ENCODE peak calls at places on chromosomes 12 and 14, in six cellular contexts. Y, U, S, X, W and K are unnamed samples.
A peak's percentile ranks its signal among the peaks of the same experiment; 100 is the strongest.

GRCh38 chr12:117188961-117189724 is 1.1 kb downstream of the FBXO21 start:
- DNase-seq in U (no peak), W (no peak), S (peak; percentile 49), Y (no peak), X (peak; percentile 50), K (no peak)

GRCh38 chr12:123363743-123364531 is 710 bp downstream of the SBNO1 start:
- DNase-seq in U (peak; percentile 60), X (peak; percentile 47), W (peak; percentile 27), Y (peak; percentile 44), S (peak; percentile 39), K (no peak)

GRCh38 chr12:5123921-5124320 is 80.2 kb downstream of the KCNA5 start:
- DNase-seq in W (no peak), Y (no peak), U (no peak), X (no peak), S (no peak), K (no peak)

GRCh38 chr14:35385042-35385839 is 19.3 kb downstream of the NFKBIA start:
- DNase-seq in X (peak; percentile 88), W (peak; percentile 63), Y (peak; percentile 84), U (peak; percentile 73), S (peak; percentile 85), K (peak; percentile 96)

GRCh38 chr14:50947446-50947845 is 3.2 kb upstream of the PYGL start:
- DNase-seq in W (no peak), U (no peak), Y (no peak), X (no peak), S (no peak), K (no peak)

GRCh38 chr14:54633076-54633475 is 66.1 kb downstream of the SAMD4A start:
- DNase-seq in U (no peak), S (no peak), W (no peak), X (no peak), Y (no peak), K (no peak)

GRCh38 chr12:104280703-104281458 is 22.7 kb upstream of the EID3 start:
- DNase-seq in U (no peak), X (no peak), W (no peak), S (no peak), Y (peak; percentile 45), K (no peak)

GRCh38 chr14:61184117-61184516 is 97.0 kb downstream of the TMEM30B start:
- DNase-seq in W (no peak), U (no peak), Y (no peak), S (no peak), X (no peak), K (no peak)

GRCh38 chr12:40632171-40632570 is 60.1 kb upstream of the CNTN1 start:
- DNase-seq in X (no peak), W (no peak), Y (no peak), S (no peak), U (no peak), K (no peak)

GRCh38 chr14:101236496-101237240 is 324.6 kb upstream of the DIO3 start:
- DNase-seq in Y (no peak), W (no peak), U (no peak), X (no peak), S (no peak), K (no peak)

GRCh38 chr12:124304314-124304790 is 9.5 kb downstream of the RFLNA start:
- DNase-seq in X (no peak), U (peak; percentile 37), S (no peak), W (no peak), Y (no peak), K (no peak)

GRCh38 chr12:106243620-106244019 is 4.2 kb downstream of the CKAP4 start:
- DNase-seq in W (no peak), S (no peak), U (no peak), X (no peak), Y (no peak), K (no peak)

GRCh38 chr14:83556746-83557460 is 1973.0 kb upstream of the FLRT2 start:
- DNase-seq in Y (no peak), S (no peak), W (no peak), X (no peak), U (no peak), K (no peak)

GRCh38 chr12:105507311-105508035 is 177.0 kb downstream of the C12orf75 start:
- DNase-seq in X (no peak), Y (no peak), W (no peak), S (no peak), U (no peak), K (peak; percentile 17)

GRCh38 chr12:28108599-28108998 is 81.7 kb upstream of the CCDC91 start:
- DNase-seq in Y (peak; percentile 40), X (no peak), W (no peak), S (no peak), U (no peak), K (no peak)

GRCh38 chr12:113135178-113136127 is at the start of gene RASAL1:
- DNase-seq in Y (peak; percentile 76), W (peak; percentile 79), X (no peak), U (peak; percentile 80), S (peak; percentile 85), K (no peak)

GRCh38 chr14:60183724-60184596 is 18.8 kb upstream of the DHRS7 start:
- DNase-seq in X (no peak), S (no peak), Y (peak; percentile 57), W (no peak), U (no peak), K (no peak)

GRCh38 chr12:121404734-121405133 is 4.8 kb downstream of the RNF34 start:
- DNase-seq in X (no peak), W (peak; percentile 48), Y (peak; percentile 47), U (no peak), S (peak; percentile 28), K (no peak)

GRCh38 chr12:1531160-1531653 is 63.2 kb downstream of the FBXL14 start:
- DNase-seq in Y (peak; percentile 21), S (no peak), X (peak; percentile 37), W (no peak), U (no peak), K (no peak)

GRCh38 chr12:57621497-57622292 is 10.5 kb downstream of the ARHGEF25 start:
- DNase-seq in X (peak; percentile 75), Y (peak; percentile 75), U (peak; percentile 75), S (peak; percentile 73), W (peak; percentile 62), K (no peak)

GRCh38 chr14:93727039-93727740 is 61.1 kb downstream of the PRIMA1 start:
- DNase-seq in Y (no peak), W (no peak), X (no peak), U (no peak), S (no peak), K (no peak)

GRCh38 chr12:42590324-42590934 is 883 bp upstream of the PRICKLE1 start:
- DNase-seq in Y (no peak), S (peak; percentile 44), U (peak; percentile 51), W (no peak), X (peak; percentile 28), K (peak; percentile 92)

GRCh38 chr12:39125580-39125979 is 220.2 kb upstream of the CPNE8 start:
- DNase-seq in Y (no peak), X (no peak), U (no peak), W (no peak), S (no peak), K (no peak)

GRCh38 chr12:93243689-93244513 is 133.8 kb upstream of the NUDT4 start:
- DNase-seq in U (no peak), W (no peak), S (no peak), Y (peak; percentile 60), X (no peak), K (no peak)

GRCh38 chr12:34033628-34034296 is 11.5 kb downstream of the ALG10 start:
- DNase-seq in W (no peak), X (no peak), S (no peak), Y (peak; percentile 53), U (no peak), K (no peak)

GRCh38 chr12:90622431-90622830 is 332.5 kb downstream of the CCER1 start:
- DNase-seq in Y (no peak), X (no peak), W (no peak), S (no peak), U (no peak), K (no peak)

DNA sequence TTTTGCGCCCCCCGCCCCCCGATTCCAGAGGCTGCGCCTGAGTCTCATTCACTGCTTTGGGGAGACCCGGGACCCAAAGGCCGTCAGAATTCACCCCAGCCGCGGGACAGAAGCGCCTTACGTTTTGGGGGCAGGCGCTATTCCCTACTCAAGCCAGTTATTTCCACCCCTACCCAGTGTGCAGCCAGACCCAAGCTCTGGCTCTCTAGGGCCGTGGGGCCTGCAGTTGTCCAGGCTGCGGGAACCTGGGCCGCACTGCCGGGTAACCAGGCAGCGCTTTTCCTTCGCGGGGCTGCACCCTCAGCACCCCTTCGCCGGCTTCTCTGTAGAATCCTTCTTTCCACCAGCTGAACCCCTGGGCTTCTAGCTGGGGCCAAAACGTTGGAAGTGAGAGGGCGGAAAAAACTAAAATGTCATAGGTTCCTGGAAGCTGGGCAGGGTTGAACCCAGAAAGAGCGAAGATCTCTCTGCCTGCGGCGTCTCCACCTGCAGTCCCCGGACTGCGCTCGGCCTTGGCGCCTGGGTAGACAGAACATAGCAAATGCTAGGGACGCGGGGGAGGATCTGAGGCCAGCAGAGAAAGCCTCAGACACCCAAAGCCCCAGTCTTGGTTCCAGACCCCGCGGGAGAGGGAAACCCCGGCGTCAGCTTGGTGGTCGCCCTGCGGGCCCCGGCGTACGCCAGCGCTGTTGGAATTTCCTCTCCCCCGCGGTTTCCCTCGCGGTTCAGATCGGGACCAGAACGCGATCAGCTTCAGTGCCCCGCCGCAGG is 18.4 kb downstream of the TBX3 start:
- DNase-seq in W (no peak), Y (no peak), S (peak; percentile 48), X (no peak), U (no peak), K (no peak)
- TF ChIP-seq POLR2A in W (no peak), Y (no peak), S (no peak), X (no peak), U (no peak), K (no peak)

DNA sequence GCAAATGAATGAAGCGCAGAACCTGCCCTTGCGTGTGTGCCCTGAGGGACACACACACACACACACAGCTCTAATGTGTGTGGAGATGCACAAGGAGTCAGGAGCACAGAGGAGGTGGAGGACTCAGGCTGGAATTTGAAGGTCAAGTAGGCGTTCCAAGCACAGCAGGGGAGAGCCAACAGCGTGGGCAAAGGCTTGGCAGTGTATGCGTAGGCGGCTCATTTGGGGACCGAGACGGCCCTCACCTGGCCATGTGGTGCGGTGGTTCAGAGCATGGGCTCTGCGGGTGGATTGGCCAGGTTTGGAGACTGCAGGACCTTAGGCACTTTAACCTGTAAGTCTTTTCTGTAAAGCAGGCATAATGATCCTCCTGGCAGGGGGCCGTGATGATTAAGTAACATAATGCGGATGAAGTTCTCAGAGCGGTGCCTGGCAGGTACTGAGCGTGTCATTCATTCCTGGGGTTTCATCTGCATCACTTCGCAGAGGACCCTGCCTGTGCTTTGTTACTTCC is 69.5 kb upstream of the SLC24A4 start:
- DNase-seq in S (peak; percentile 50), W (no peak), U (no peak), X (no peak), Y (no peak), K (no peak)
- H3K4me1 ChIP-seq in S (no peaks in the 10 kb centered on the region), W (peaks cover 9% of the 10 kb centered on the region), U (no peaks in the 10 kb centered on the region), X (no peaks in the 10 kb centered on the region), Y (no peaks in the 10 kb centered on the region), K (peaks cover 11% of the 10 kb centered on the region)

DNA sequence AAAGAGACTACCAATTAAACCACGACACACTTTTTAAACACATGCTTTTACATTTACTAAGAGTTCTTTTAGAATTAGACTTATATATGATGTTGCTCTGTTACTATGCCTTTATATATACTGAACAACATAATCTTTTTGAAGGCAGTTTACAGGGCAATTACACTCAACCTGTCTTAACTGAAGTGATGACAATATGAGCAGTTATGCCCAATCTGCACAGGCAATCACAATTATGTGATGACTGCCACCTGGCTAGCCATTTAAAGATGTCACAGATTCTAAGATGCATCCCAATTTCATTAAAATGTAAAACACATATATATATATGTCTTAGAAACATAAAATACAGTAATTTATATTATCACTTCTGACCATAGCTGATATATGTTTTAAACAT is 112.6 kb downstream of the STXBP6 start:
- DNase-seq in U (no peak), W (no peak), S (no peak), Y (no peak), X (no peak), K (no peak)
- H3K4me3 ChIP-seq in U (no peak overlapping the region), W (no peak overlapping the region), S (no peak overlapping the region), Y (no peak overlapping the region), X (no peak overlapping the region), K (no peak overlapping the region)

GRCh38 chr14:103629503-103630121 is 601 bp downstream of the KLC1 start:
- DNase-seq in S (peak; percentile 54), X (peak; percentile 69), U (peak; percentile 77), Y (peak; percentile 62), W (peak; percentile 55), K (no peak)
- TF ChIP-seq POLR2A in S (no peak), X (no peak), U (no peak), Y (no peak), W (no peak), K (no peak)